ENCODE peak calls at places on chromosomes 3 and 15, in four cellular contexts. B is effector memory CD4-positive, alpha-beta T cell; N is stomach; T is IMR-90. Y is an unnamed sample.

GRCh38 chr15:78989701-78990248 is 44.9 kb upstream of the CTSH start:
- DNase-seq in B (no peak), N (no peak), T (no peak), Y (no peak)

GRCh38 chr15:76342382-76343201 is 6.0 kb downstream of the ISL2 start:
- DNase-seq in T (no peak), N (no peak), B (no peak), Y (no peak)

GRCh38 chr15:41656188-41656587 is 4.0 kb upstream of the MGA start:
- DNase-seq in N (no peak), T (peak), B (no peak), Y (peak)

GRCh38 chr3:44418549-44418948 is 58.9 kb downstream of the ZNF445 start:
- DNase-seq in N (no peak), B (no peak), T (no peak), Y (no peak)

GRCh38 chr15:74651251-74651741 is 35.7 kb downstream of the CLK3 start:
- DNase-seq in N (no peak), T (no peak), B (no peak), Y (peak)

GRCh38 chr3:83523470-83524073 is 1435.2 kb upstream of the CADM2 start:
- DNase-seq in T (no peak), B (no peak), N (no peak), Y (peak)

GRCh38 chr15:100207053-100207452 is 134.7 kb downstream of the ADAMTS17 start:
- DNase-seq in N (no peak), T (no peak), B (no peak), Y (no peak)

GRCh38 chr3:155704041-155704440 is 40.8 kb downstream of the PLCH1 start:
- DNase-seq in N (no peak), T (no peak), B (no peak), Y (no peak)

GRCh38 chr3:139588450-139588849 is 48.9 kb upstream of the RBP1 start:
- DNase-seq in B (no peak), T (no peak), N (no peak), Y (no peak)

GRCh38 chr3:111764645-111765091 is 94.4 kb upstream of the PHLDB2 start:
- DNase-seq in N (no peak), T (peak), B (no peak), Y (peak)

GRCh38 chr15:96064351-96064756 is 266.1 kb upstream of the NR2F2 start:
- DNase-seq in N (no peak), T (peak), B (no peak), Y (peak)

GRCh38 chr15:80527406-80527805 is 123.2 kb downstream of the ARNT2 start:
- DNase-seq in B (no peak), N (no peak), T (no peak), Y (no peak)

GRCh38 chr3:112416391-112417212 is 82.7 kb downstream of the BTLA start:
- DNase-seq in B (no peak), N (no peak), T (no peak), Y (no peak)

GRCh38 chr15:68433551-68433950 is 1.6 kb upstream of the ITGA11 start:
- DNase-seq in N (no peak), B (no peak), T (no peak), Y (no peak)

GRCh38 chr15:63880019-63880418 is 46.3 kb upstream of the HERC1 start:
- DNase-seq in B (no peak), N (no peak), T (no peak), Y (no peak)

DNA sequence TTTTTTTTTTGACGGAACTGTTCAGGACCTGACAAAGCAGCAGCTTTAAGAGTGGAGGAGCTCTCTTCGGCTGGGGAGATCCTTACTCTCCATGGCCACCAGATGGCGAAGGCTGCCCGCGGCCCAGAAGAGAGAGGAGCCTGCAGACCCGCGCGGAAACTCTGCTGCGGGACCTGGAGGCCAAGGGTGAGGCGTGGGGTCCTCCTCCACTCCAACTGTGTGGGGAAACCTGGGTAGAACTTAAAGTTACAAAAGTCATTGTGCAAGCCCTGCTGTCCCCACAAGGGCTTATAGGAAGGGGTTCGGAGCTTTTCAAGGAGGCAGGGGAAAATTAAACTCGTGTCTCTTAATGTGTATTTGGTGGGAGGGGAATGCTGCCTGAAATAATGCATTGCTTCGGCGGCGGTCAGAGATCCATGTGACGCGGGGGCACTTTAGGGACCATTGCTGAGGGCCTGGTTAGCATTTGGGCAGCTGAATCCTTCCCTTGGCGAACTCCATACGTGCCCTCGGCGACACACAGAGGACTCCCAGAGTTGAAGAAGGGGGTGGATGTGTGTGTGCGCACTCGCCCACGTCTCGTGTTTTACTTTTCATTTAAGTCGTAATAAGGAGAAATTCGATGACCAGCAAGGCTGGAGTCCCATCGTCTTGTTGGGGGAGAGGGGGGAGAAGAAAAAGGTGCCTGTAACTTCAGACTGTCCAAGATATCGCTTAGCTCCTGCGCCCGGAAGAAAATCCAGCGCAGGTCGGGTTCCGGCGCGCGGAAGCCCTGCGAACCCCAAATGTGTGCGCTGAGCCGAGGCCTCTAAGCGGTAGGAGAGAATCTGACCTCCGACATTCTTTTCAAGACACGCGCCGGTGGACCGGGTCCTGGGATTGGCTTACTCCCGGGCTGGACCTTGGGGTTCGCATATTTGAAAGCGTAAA is 9.7 kb downstream of the EOMES start:
- DNase-seq in B (peak), T (peak), N (peak), Y (peak)
- H3K4me3 ChIP-seq in B (peak), T (peak), N (peak), Y (peak)

DNA sequence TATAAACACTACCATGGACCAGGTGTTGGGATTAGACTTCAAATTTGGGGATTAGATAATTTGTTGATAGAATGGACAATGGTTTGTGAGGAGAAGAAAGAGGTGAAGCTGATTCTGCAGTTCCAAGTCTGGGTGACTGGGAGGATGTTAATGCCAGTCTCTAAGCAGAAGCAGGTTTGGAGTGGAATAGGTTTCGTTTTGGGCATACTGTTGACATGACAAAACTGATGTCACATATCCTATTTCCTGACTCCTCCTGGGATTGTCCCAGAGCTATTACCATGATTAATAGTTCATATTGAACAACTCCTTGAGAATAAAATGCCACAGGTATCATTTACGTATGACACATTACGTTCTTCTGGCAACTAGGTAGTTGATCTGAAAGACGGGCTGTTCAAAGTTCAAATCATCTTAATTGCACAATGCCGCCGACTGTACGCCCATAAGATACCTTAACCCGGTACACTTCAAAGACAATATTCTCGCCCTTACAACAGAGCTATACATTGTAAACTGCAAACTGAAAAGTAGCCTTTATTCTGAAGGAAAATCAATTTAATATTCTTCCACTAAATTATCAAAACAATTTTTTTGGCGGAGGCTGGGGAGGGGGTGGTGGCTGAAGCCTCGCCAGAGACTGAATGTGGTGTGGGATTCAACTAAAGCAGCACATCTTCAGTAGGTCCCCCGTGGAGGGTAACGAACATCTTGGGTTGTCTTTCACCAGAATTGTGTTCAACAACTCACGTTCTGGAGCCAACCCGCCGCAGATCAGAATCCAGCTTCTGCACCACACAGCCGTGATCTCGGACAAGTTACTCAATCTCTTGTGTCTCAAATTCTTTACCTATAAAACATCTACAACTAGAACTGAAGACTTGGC is 1.2 kb upstream of the RAB5A start:
- DNase-seq in N (no peak), B (no peak), T (no peak), Y (peak)
- H3K4me3 ChIP-seq in N (peak), B (peak), T (peak), Y (peak)

GRCh38 chr3:72485649-72486048 is 362.6 kb downstream of the SHQ1 start:
- DNase-seq in N (no peak), B (no peak), T (peak), Y (peak)

GRCh38 chr3:72481542-72481941 is 366.7 kb downstream of the SHQ1 start:
- DNase-seq in T (no peak), N (no peak), B (no peak), Y (no peak)

GRCh38 chr3:72480366-72480765 is 367.9 kb downstream of the SHQ1 start:
- DNase-seq in N (no peak), B (no peak), T (no peak), Y (no peak)

GRCh38 chr3:72483554-72484104 is 364.6 kb downstream of the SHQ1 start:
- DNase-seq in B (no peak), N (no peak), T (no peak), Y (no peak)

DNA sequence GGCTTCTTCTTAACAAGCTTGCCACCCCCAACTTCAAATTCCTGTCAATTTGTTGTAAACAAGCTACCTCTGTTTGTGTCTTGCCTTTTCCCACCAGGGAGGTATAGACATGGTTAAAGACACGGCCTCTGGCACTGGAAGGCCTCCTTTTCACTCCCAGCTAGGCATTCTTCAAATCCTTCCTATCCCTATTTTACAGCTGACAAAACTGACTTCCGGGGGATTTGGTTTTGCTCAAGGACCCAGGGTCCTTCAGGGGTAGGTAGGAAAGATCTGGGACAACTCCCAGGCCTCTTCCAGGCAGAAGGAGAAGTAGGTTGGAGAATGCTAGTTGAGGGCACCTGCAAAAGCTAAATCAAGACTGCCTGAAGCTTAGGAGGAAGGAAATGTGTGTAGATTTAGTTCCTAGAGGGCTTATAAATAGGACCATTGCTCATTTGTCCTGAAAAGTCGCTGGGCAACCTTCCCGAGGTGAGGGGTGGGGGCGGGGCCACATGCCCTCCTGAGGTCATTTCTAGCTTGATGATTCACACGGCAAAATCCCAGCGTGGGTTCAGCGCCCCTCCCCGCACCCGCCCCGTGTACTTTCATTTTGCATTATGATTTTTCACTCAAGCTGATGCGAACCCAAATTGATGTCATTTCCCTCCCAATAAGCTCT is 365.5 kb downstream of the SHQ1 start:
- DNase-seq in N (peak), T (peak), B (peak), Y (peak)
- H3K4me3 ChIP-seq in N (peak), T (peak), B (peak), Y (peak)

GRCh38 chr3:64681827-64682226 is 6.0 kb downstream of the ADAMTS9 start:
- DNase-seq in T (no peak), N (no peak), B (no peak), Y (no peak)
- H3K4me3 ChIP-seq in T (no peak), N (no peak), B (no peak), Y (no peak)